ENCODE peak calls at places on chromosomes 11 and 22, in four cellular contexts. B is GM12878, G is IMR-90, C is HepG2. A is an unnamed sample.

GRCh38 chr22:45688606-45689080 is 17.0 kb downstream of the ATXN10 start:
- DNase-seq in B (no peak), C (no peak), G (peak; percentile 90), A (no peak)

GRCh38 chr11:113574171-113574570 is 99.0 kb upstream of the DRD2 start:
- DNase-seq in G (no peak), B (no peak), C (no peak), A (no peak)

GRCh38 chr11:105192115-105192514 is 52.5 kb upstream of the CARD18 start:
- DNase-seq in B (no peak), C (no peak), G (no peak), A (no peak)

GRCh38 chr22:42855211-42855610 is 1.9 kb downstream of the ARFGAP3 start:
- DNase-seq in B (no peak), G (no peak), C (no peak), A (no peak)

GRCh38 chr11:103109818-103110388 is 677 bp downstream of the DYNC2H1 start:
- DNase-seq in G (no peak), B (no peak), C (no peak), A (peak; percentile 15)

GRCh38 chr11:116376547-116376946 is 396.2 kb downstream of the BUD13 start:
- DNase-seq in G (no peak), B (no peak), C (peak; percentile 80), A (no peak)

GRCh38 chr22:26906464-26906863 is 249.1 kb downstream of the MIAT start:
- DNase-seq in B (no peak), G (no peak), C (no peak), A (no peak)

GRCh38 chr11:70108250-70108649 is 30.1 kb downstream of the ANO1 start:
- DNase-seq in G (peak; percentile 84), C (no peak), B (no peak), A (peak; percentile 69)

GRCh38 chr11:45021692-45022130 is 71.0 kb upstream of the TP53I11 start:
- DNase-seq in B (no peak), C (no peak), G (peak; percentile 16), A (peak; percentile 69)

GRCh38 chr11:128929991-128930390 is 12.7 kb downstream of the TP53AIP1 start:
- DNase-seq in G (peak; percentile 73), B (no peak), C (no peak), A (no peak)

GRCh38 chr22:20566420-20567260 is 59.2 kb downstream of the MED15 start:
- DNase-seq in G (peak; percentile 82), C (no peak), B (no peak), A (peak; percentile 72)

GRCh38 chr22:46033256-46034200 is 56.6 kb upstream of the WNT7B start:
- DNase-seq in C (no peak), B (no peak), G (peak; percentile 72), A (peak; percentile 13)

GRCh38 chr22:19506212-19506611 is 18.0 kb downstream of the CLDN5 start:
- DNase-seq in B (no peak), C (no peak), G (no peak), A (no peak)

GRCh38 chr22:19504900-19505734 is 19.1 kb downstream of the CLDN5 start:
- DNase-seq in G (no peak), C (no peak), B (no peak), A (no peak)

GRCh38 chr22:19503869-19504268 is 20.3 kb downstream of the CLDN5 start:
- DNase-seq in C (no peak), B (no peak), G (no peak), A (no peak)

GRCh38 chr22:19507534-19507861 is 16.7 kb downstream of the CLDN5 start:
- DNase-seq in G (no peak), C (no peak), B (no peak), A (no peak)

GRCh38 chr22:19505735-19506126 is 18.5 kb downstream of the CLDN5 start:
- DNase-seq in C (no peak), G (no peak), B (no peak), A (no peak)
- H3K27ac ChIP-seq in C (no peak overlapping the region), G (no peak overlapping the region), B (no peak overlapping the region), A (no peak overlapping the region)

DNA sequence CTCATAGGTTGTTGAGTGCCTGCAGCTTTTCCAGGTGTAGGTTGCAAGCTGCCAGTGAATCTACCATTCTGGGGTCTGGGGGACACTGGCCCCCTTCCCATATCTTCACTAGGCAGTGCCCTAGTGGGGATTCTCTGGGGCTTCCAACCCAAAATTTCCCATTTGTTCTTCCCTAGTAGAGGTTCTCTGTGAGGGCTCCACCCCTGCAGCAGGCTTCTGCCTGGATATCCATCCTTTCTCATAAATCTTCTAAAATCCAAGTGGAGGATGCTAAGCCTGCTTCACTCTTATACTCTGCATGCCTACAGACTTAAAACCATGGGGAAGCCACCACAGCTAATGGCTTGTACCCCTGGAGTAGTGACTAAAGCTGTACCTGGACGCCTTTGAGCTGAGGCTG is 33.4 kb downstream of the ANO3 start:
- DNase-seq in C (no peak), G (no peak), B (no peak), A (no peak)
- TF ChIP-seq CTCF in C (no peak), G (no peak), B (no peak), A (no peak)

GRCh38 chr22:35956850-35957249 is 71.8 kb downstream of the RBFOX2 start:
- DNase-seq in G (no peak), B (peak; percentile 2), C (no peak), A (no peak)
- H3K27ac ChIP-seq in G (no peak overlapping the region), B (no peak overlapping the region), C (no peak overlapping the region), A (no peak overlapping the region)

DNA sequence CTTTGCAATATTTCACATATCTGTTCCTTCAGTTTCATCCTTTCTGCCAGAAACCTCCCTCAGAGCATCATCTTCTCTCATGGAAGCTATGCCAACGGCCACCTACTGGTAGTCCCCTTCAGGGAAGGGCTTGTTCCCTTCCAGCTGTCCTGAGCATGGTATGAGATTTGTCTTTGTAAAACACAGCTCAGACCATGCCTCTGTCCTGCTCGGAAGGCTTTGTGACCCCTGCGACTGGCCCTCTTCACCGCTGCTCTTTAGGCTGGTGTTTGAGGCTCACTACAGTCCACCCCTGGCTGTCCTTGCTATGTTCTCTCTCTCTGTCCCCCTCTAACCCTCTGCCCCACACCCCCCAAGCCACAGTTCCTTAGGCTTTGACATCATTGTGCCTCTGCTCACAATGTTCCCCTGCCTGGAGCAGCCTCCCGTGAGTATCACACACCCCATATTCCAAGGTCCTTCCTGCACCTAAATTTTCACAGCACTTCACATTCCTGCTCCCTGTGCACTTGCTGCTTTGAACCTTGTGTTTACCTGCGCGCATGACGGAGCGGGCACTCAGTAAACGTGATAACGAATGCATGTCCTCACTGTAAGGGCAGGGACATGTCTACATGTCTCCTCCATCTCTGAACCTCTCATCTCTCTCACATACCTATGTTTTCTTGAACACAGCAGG is 24.0 kb upstream of the ACER3 start:
- DNase-seq in C (no peak), B (no peak), G (no peak), A (no peak)
- TF ChIP-seq CTCF in C (no peak), B (no peak), G (peak; percentile 14), A (no peak)

GRCh38 chr11:92212530-92212929 is 12.1 kb upstream of the FAT3 start:
- DNase-seq in C (no peak), G (no peak), B (no peak), A (no peak)

GRCh38 chr11:92216789-92217188 is 7.8 kb upstream of the FAT3 start:
- DNase-seq in C (no peak), B (no peak), G (no peak), A (no peak)

GRCh38 chr11:92206441-92206840 is 18.2 kb upstream of the FAT3 start:
- DNase-seq in G (no peak), C (no peak), B (no peak), A (no peak)

DNA sequence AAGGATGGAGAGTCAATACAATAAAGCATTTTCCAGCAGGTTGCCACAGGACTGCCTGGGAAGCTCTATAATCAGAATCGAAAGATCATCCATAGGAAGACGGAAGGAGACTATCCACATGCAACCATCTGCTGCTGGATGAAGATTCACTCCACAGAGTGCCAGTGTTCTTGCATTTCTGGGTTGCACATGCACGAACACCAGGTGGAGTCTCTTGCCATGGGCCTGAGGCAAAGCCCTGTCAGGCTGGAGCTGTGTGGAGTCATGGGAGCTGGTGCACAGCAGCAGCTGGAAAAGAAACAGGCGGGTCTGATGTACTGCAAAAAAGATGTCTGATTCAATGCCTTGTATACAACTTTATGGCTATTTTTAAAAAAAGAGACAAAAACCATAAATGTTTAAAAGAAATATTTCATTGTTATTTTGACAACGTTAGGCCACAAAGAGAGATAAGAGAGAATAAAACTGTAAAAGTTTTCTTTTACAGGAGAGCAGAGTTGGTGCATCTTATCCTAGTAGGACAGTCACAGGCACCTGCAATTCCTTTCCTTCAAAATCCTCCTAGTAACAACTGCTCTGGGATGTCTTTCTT is 12.9 kb upstream of the FAT3 start:
- DNase-seq in C (peak; percentile 4), G (peak; percentile 33), B (no peak), A (no peak)
- H3K27ac ChIP-seq in C (no peak overlapping the region), G (no peak overlapping the region), B (no peak overlapping the region), A (no peak overlapping the region)

GRCh38 chr11:124108158-124108557 is 7.1 kb upstream of the VWA5A start:
- DNase-seq in B (no peak), G (peak; percentile 15), C (peak; percentile 3), A (no peak)
- TF ChIP-seq CTCF in B (no peak), G (peak; percentile 23), C (peak; percentile 37), A (no peak)